ENCODE peak calls at places on chromosomes 16 and 17, in seven cellular contexts. V, P, D, G, H, C and Q are unnamed samples.

GRCh38 chr17:74011963-74012362 is 191.5 kb upstream of the RPL38 start:
- DNase-seq in V (no peak), H (no peak), C (no peak), G (no peak), P (no peak), D (no peak), Q (no peak)

GRCh38 chr16:75102595-75102994 is 14.0 kb downstream of the LDHD start:
- DNase-seq in V (no peak), P (no peak), C (no peak), H (no peak), G (no peak), D (no peak), Q (no peak)

GRCh38 chr16:28181557-28181914 is 30.2 kb downstream of the XPO6 start:
- DNase-seq in D (peak; percentile 33), C (peak; percentile 75), G (peak; percentile 88), V (peak; percentile 95), H (no peak), P (peak; percentile 81), Q (no peak)

GRCh38 chr17:81513669-81514484 is 1.3 kb upstream of the ACTG1 start:
- DNase-seq in V (peak; percentile 80), C (peak; percentile 75), D (peak; percentile 60), G (no peak), H (peak; percentile 74), P (peak; percentile 38), Q (peak; percentile 52)

GRCh38 chr17:65953316-65954147 is 238.4 kb downstream of the CEP112 start:
- DNase-seq in V (no peak), P (no peak), C (no peak), D (no peak), G (no peak), H (no peak), Q (no peak)

GRCh38 chr16:26569793-26570192 is 496.9 kb upstream of the C16orf82 start:
- DNase-seq in H (peak; percentile 5), V (no peak), P (no peak), G (no peak), D (no peak), C (no peak), Q (no peak)

GRCh38 chr17:7716901-7717755 is at the start of gene DNAH2:
- DNase-seq in V (peak; percentile 97), D (peak; percentile 85), G (peak; percentile 24), P (peak; percentile 63), C (peak; percentile 76), H (no peak), Q (no peak)

GRCh38 chr17:81234506-81234855 is 4.4 kb downstream of the TEPSIN start:
- DNase-seq in G (no peak), P (no peak), H (no peak), D (no peak), V (no peak), C (peak; percentile 17), Q (no peak)

GRCh38 chr16:55453909-55454308 is 25.1 kb upstream of the MMP2 start:
- DNase-seq in H (no peak), P (no peak), C (no peak), V (no peak), G (no peak), D (no peak), Q (no peak)

GRCh38 chr17:13864551-13864950 is 204.8 kb upstream of the COX10 start:
- DNase-seq in C (no peak), H (no peak), G (peak; percentile 42), D (no peak), P (peak; percentile 10), V (peak; percentile 54), Q (no peak)

GRCh38 chr17:36922175-36922574 is 15.1 kb upstream of the LHX1 start:
- DNase-seq in C (no peak), V (no peak), H (no peak), D (no peak), G (no peak), P (no peak), Q (no peak)

GRCh38 chr16:19329932-19330331 is 44.4 kb downstream of the CLEC19A start:
- DNase-seq in V (no peak), H (no peak), G (no peak), P (peak; percentile 74), C (no peak), D (no peak), Q (no peak)

DNA sequence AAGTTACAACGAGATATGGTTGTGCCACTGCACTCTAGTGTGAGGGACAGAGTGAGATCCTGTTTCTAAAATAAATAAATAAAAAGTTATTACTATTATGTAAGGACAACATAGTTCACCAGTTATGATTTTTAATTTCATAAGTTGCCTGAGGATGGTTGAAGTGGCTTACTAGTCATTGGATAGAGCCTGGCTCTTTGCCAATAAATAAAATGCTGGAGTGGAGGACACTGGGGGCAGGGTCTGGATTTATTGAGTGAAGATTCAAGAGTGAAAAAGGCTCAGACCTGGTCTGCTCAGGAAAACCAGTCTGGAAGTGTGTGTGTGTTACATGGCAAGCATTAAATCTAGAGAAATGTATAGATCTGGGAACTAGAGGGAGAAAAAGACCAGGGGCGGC is 2.1 kb downstream of the STARD3 start:
- DNase-seq in H (no peak), D (no peak), C (no peak), P (no peak), V (no peak), G (no peak), Q (no peak)
- H3K4me3 ChIP-seq in H (no peak overlapping the region), D (no peak overlapping the region), C (no peak overlapping the region), P (no peak overlapping the region), V (no peak overlapping the region), G (no peak overlapping the region), Q (no peak overlapping the region)

GRCh38 chr17:77392376-77393273 is 251.9 kb downstream of the SEC14L1 start:
- DNase-seq in G (no peak), P (no peak), C (peak; percentile 90), D (no peak), V (no peak), H (no peak), Q (no peak)
- H3K4me3 ChIP-seq in G (no peak overlapping the region), P (no peak overlapping the region), C (no peak overlapping the region), D (no peak overlapping the region), V (no peak overlapping the region), H (no peak overlapping the region), Q (no peak overlapping the region)

DNA sequence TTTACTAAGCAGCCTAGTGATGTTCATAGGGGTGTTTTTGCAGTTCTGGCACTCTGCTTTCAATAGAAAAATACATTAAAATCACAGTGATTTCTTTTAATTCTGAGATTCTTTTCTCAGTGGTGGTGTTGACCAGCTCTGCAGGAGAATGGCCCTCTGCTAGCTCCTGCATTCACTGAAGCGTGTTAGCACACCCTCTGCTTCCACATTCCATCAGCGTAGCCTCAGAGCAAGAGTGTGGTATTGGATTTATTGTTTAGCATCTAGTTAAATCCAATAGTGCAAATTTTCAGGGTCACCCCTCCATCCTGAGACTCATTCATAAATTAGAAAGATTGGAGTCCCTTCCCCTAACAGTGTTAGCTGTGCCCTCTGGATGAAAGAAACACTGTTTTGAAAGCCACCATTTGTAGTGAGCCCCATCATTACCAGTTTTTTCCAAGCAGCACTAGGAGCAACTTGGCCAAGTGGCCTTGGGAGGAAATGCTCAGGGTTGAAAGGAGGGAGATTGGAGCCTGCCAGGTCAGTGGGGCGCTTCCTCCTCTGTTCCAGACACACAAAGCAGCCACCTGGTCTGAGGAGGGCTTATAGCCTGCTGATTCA is 45.7 kb downstream of the B9D1 start:
- DNase-seq in P (no peak), H (no peak), D (no peak), G (no peak), C (peak; percentile 9), V (no peak), Q (no peak)
- H3K4me3 ChIP-seq in P (no peak overlapping the region), H (no peak overlapping the region), D (no peak overlapping the region), G (no peak overlapping the region), C (no peak overlapping the region), V (no peak overlapping the region), Q (no peak overlapping the region)

DNA sequence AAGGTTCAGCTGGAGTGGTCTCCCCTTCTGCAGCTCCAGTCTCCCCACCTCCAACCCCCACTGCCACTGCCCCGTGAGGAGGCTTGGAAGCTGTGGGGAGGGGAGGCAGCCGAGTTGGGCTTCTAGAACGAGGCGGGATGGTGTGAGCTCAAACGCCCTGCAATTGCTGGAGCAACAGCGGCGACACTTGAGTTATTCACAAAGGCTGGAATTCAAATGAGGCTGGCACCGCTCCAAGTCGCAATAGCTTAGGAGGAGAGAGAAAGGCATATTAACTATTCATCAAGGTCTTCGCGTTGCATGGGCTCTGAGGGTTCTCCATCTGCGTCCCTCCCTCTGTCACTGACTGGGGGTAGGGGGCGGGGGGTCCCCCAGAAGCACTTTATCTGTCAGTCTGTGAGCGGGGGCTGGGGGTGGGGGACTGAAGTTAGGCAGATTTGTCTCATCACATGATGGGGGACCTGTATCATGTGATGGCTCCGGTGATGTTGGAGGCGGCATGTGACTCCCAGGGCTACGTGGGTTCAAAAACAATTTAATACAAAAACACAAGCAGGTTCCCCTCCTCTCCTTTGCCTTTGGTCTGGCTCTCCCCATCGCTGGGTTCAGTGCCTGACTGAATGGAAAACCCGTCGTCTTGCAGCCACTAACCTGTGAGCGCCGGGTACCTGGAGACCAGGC is 70.5 kb downstream of the RBBP6 start:
- DNase-seq in C (peak; percentile 76), G (no peak), V (peak; percentile 81), D (peak; percentile 65), H (no peak), P (peak; percentile 41), Q (no peak)
- H3K4me3 ChIP-seq in C (no peak overlapping the region), G (peak overlapping the region; percentile 32), V (peak overlapping the region; percentile 28), D (no peak overlapping the region), H (no peak overlapping the region), P (no peak overlapping the region), Q (no peak overlapping the region)

DNA sequence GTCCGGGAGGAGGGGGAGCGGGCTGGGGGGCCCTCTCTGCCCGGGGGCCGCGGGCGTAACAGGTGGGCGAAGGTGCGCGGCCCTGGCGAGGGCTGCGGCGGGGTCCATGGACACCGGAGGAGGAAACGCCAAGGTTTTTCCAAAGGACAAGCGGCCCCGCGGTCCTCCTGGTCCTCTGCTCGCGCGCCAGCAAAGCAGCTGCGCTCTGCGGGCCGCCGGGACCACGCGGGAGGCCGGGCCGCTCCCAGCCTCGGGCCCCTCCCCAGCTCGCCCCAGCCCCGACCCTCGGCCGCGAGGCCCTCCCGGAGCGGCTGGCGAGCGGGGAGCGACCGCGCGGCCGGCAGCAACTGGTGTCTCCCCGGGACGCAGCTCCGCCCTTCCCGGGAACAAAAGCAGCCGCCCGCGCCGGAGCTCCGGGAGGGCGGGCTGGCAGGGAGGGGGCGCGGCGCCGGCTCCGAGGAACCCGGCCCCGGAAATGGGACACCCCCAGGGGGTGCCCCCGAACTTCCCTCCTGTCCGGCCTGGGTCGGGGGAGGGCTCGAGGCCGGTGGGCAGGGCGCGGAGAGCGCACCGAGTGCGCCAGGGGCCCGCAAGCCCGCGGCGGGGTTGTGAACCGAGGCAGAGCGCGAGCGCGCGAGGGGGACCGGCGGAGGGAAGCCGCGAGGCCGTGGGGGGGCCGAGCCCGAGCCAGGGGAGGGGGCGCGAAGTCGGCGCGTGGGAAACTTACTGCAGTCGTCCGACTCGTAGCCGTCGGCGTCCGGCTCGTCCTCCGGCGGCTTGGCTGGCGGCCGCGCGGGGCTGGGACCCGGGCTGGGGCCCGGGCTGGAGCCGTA is 854 bp downstream of the DOC2B start:
- DNase-seq in C (no peak), H (no peak), V (no peak), P (no peak), G (no peak), D (no peak), Q (no peak)
- H3K4me3 ChIP-seq in C (no peak overlapping the region), H (no peak overlapping the region), V (peak overlapping the region; percentile 38), P (peak overlapping the region; percentile 37), G (no peak overlapping the region), D (peak overlapping the region; percentile 13), Q (no peak overlapping the region)

GRCh38 chr17:4900231-4901107 is 1.1 kb downstream of the C17orf107 start:
- DNase-seq in G (no peak), H (no peak), D (no peak), C (no peak), P (no peak), V (no peak), Q (peak; percentile 73)
- H3K4me3 ChIP-seq in G (peak overlapping the region; percentile 62), H (no peak overlapping the region), D (no peak overlapping the region), C (no peak overlapping the region), P (peak overlapping the region; percentile 45), V (no peak overlapping the region), Q (peak overlapping the region; percentile 83)